ENCODE peak calls at places on chromosomes 12 and 14, in six cellular contexts. O is prostate gland; W is NCI-H2029; U is stimulated activated CD4-positive, alpha-beta T cell treated with anti-CD3 and anti-CD28 coated beads, Interleukin-4, amount 100 ng/mL, for 1 hour; T is M059J; B is AG09309. Q is an unnamed sample.

GRCh38 chr12:48901278-48901677 is 24.0 kb downstream of the FKBP11 start:
- DNase-seq in O (no peak), W (no peak), U (no peak), T (peak), B (no peak), Q (no peak)

GRCh38 chr12:16424531-16424930 is 77.1 kb downstream of the MGST1 start:
- DNase-seq in O (no peak), W (no peak), U (no peak), T (no peak), B (no peak), Q (no peak)

GRCh38 chr14:75563931-75564330 is 14.5 kb upstream of the FLVCR2 start:
- DNase-seq in O (no peak), W (peak), U (no peak), T (no peak), B (no peak), Q (no peak)

GRCh38 chr12:32471601-32472001 is 72.2 kb downstream of the FGD4 start:
- DNase-seq in O (no peak), W (no peak), U (no peak), T (peak), B (no peak), Q (no peak)

GRCh38 chr12:129790930-129791329 is 112.9 kb downstream of the TMEM132D start:
- DNase-seq in O (no peak), W (no peak), U (no peak), T (no peak), B (no peak), Q (no peak)

GRCh38 chr12:42370013-42370412 is 44.0 kb downstream of the PPHLN1 start:
- DNase-seq in O (no peak), W (no peak), U (no peak), T (no peak), B (no peak), Q (no peak)

GRCh38 chr12:131039551-131039950 is 85.8 kb downstream of the ADGRD1 start:
- DNase-seq in O (no peak), W (no peak), U (no peak), T (no peak), B (no peak), Q (no peak)

GRCh38 chr12:20549115-20549719 is 145.9 kb upstream of the SLCO1C1 start:
- DNase-seq in O (no peak), W (no peak), U (no peak), T (peak), B (no peak), Q (peak)

GRCh38 chr12:57896139-57896436 is 45.3 kb upstream of the ATP23 start:
- DNase-seq in O (no peak), W (no peak), U (no peak), T (no peak), B (no peak), Q (no peak)

GRCh38 chr14:20682127-20682434 is 2.3 kb upstream of the RNASE4 start:
- DNase-seq in O (no peak), W (no peak), U (no peak), T (no peak), B (no peak), Q (no peak)

GRCh38 chr12:29640589-29641345 is 143.0 kb downstream of the TMTC1 start:
- DNase-seq in O (no peak), W (no peak), U (no peak), T (peak), B (no peak), Q (no peak)

GRCh38 chr14:45068396-45068795 is 15.5 kb upstream of the PRPF39 start:
- DNase-seq in O (no peak), W (no peak), U (no peak), T (no peak), B (no peak), Q (no peak)

GRCh38 chr14:89563503-89563902 is 146.5 kb upstream of the FOXN3 start:
- DNase-seq in O (no peak), W (no peak), U (no peak), T (no peak), B (no peak), Q (no peak)

GRCh38 chr12:78683626-78684025 is 180.9 kb upstream of the SYT1 start:
- DNase-seq in O (no peak), W (no peak), U (no peak), T (no peak), B (no peak), Q (no peak)

GRCh38 chr12:41234672-41235071 is 46.6 kb downstream of the PDZRN4 start:
- DNase-seq in O (no peak), W (peak), U (no peak), T (no peak), B (no peak), Q (no peak)

GRCh38 chr14:68230941-68231717 is 411.6 kb downstream of the RAD51B start:
- DNase-seq in O (no peak), W (no peak), U (no peak), T (peak), B (no peak), Q (no peak)

GRCh38 chr12:26239508-26240328 is 44.3 kb downstream of the SSPN start:
- DNase-seq in O (peak), W (no peak), U (no peak), T (peak), B (peak), Q (no peak)

GRCh38 chr12:93722757-93723567 is 45.8 kb downstream of the CRADD start:
- DNase-seq in O (no peak), W (no peak), U (no peak), T (peak), B (no peak), Q (no peak)

GRCh38 chr12:123445388-123446344 is 9.2 kb upstream of the RILPL2 start:
- DNase-seq in O (peak), W (no peak), U (no peak), T (peak), B (peak), Q (no peak)

GRCh38 chr12:56154818-56155217 is 2.4 kb downstream of the MYL6B start:
- DNase-seq in O (no peak), W (no peak), U (no peak), T (no peak), B (no peak), Q (no peak)

GRCh38 chr14:73452341-73453191 is 5.8 kb downstream of the NUMB start:
- DNase-seq in O (no peak), W (no peak), U (no peak), T (peak), B (no peak), Q (no peak)

GRCh38 chr14:68976160-68977067 is 2.7 kb downstream of the ACTN1 start:
- DNase-seq in O (no peak), W (no peak), U (no peak), T (peak), B (no peak), Q (peak)

GRCh38 chr12:112901271-112901670 is 5.5 kb upstream of the OAS1 start:
- DNase-seq in O (no peak), W (peak), U (no peak), T (peak), B (no peak), Q (peak)

GRCh38 chr14:77859934-77860570 is 60.1 kb downstream of the ADCK1 start:
- DNase-seq in O (no peak), W (no peak), U (no peak), T (no peak), B (no peak), Q (no peak)

Q was measured in transverse colon.